ENCODE peak calls at places on chromosomes 11 and 22, in seven cellular contexts. B, E, A, T, F, Z and J are unnamed samples.

GRCh38 chr11:76919887-76920746 is 59.4 kb downstream of the ACER3 start:
- DNase-seq in B (peak), E (peak), A (peak), T (peak), F (no peak), Z (peak), J (peak)

GRCh38 chr11:10418259-10418949 is 36.7 kb upstream of the AMPD3 start:
- DNase-seq in B (no peak), E (no peak), A (no peak), T (peak), F (no peak), Z (peak), J (no peak)

GRCh38 chr11:102386376-102386775 is 39.4 kb downstream of the BIRC2 start:
- DNase-seq in B (no peak), E (no peak), A (no peak), T (no peak), F (no peak), Z (no peak), J (no peak)

GRCh38 chr11:26553182-26553581 is 18.9 kb downstream of the MUC15 start:
- DNase-seq in B (no peak), E (no peak), A (no peak), T (no peak), F (no peak), Z (no peak), J (no peak)

GRCh38 chr22:20238567-20239062 is 29.5 kb downstream of the RTN4R start:
- DNase-seq in B (peak), E (no peak), A (no peak), T (peak), F (no peak), Z (no peak), J (peak)

GRCh38 chr22:22848364-22848866 is 39.2 kb upstream of the IGLL5 start:
- DNase-seq in B (peak), E (no peak), A (no peak), T (peak), F (no peak), Z (no peak), J (no peak)

GRCh38 chr11:14364322-14364721 is 5.3 kb upstream of the RRAS2 start:
- DNase-seq in B (no peak), E (no peak), A (no peak), T (no peak), F (no peak), Z (no peak), J (no peak)

GRCh38 chr11:76245720-76246119 is 39.4 kb upstream of the WNT11 start:
- DNase-seq in B (no peak), E (no peak), A (no peak), T (no peak), F (no peak), Z (no peak), J (no peak)

GRCh38 chr22:39527481-39527961 is 5.0 kb downstream of the RPS19BP1 start:
- DNase-seq in B (peak), E (no peak), A (peak), T (no peak), F (no peak), Z (no peak), J (no peak)

GRCh38 chr22:31932863-31933262 is 11.5 kb upstream of the YWHAH start:
- DNase-seq in B (no peak), E (no peak), A (no peak), T (no peak), F (no peak), Z (no peak), J (no peak)

GRCh38 chr11:108592591-108593213 is 866 bp downstream of the EXPH5 start:
- DNase-seq in B (peak), E (no peak), A (no peak), T (no peak), F (no peak), Z (no peak), J (peak)

GRCh38 chr11:36512016-36512415 is 1.9 kb upstream of the TRAF6 start:
- DNase-seq in B (peak), E (no peak), A (no peak), T (no peak), F (no peak), Z (no peak), J (no peak)

GRCh38 chr11:31874631-31875191 is 63.6 kb upstream of the PAX6 start:
- DNase-seq in B (peak), E (no peak), A (no peak), T (no peak), F (no peak), Z (no peak), J (no peak)

GRCh38 chr11:131217313-131218297 is 152.8 kb upstream of the NTM start:
- DNase-seq in B (peak), E (no peak), A (no peak), T (peak), F (no peak), Z (no peak), J (no peak)

GRCh38 chr11:12674936-12675696 is 895 bp downstream of the TEAD1 start:
- DNase-seq in B (peak), E (peak), A (no peak), T (no peak), F (peak), Z (no peak), J (no peak)

GRCh38 chr11:114562166-114562916 is 2.7 kb upstream of the NXPE1 start:
- DNase-seq in B (no peak), E (no peak), A (no peak), T (peak), F (no peak), Z (peak), J (no peak)

GRCh38 chr11:25628030-25628429 is 703.9 kb upstream of the ANO3 start:
- DNase-seq in B (no peak), E (no peak), A (no peak), T (no peak), F (no peak), Z (no peak), J (no peak)

GRCh38 chr11:119800171-119800570 is 71.2 kb upstream of the NECTIN1 start:
- DNase-seq in B (peak), E (no peak), A (no peak), T (no peak), F (no peak), Z (no peak), J (no peak)

GRCh38 chr11:76975513-76975912 is 58.7 kb upstream of the B3GNT6 start:
- DNase-seq in B (peak), E (no peak), A (no peak), T (no peak), F (no peak), Z (no peak), J (no peak)

GRCh38 chr11:119491753-119492455 is 68.9 kb upstream of the THY1 start:
- DNase-seq in B (peak), E (no peak), A (no peak), T (peak), F (no peak), Z (no peak), J (no peak)

GRCh38 chr11:124194696-124195418 is 11.7 kb downstream of the OR10D3 start:
- DNase-seq in B (peak), E (no peak), A (peak), T (peak), F (no peak), Z (peak), J (no peak)

GRCh38 chr22:24827305-24827704 is 21.3 kb downstream of the SGSM1 start:
- DNase-seq in B (no peak), E (no peak), A (no peak), T (no peak), F (no peak), Z (no peak), J (no peak)

GRCh38 chr22:19915287-19915954 is 26.2 kb upstream of the COMT start:
- DNase-seq in B (no peak), E (no peak), A (no peak), T (no peak), F (no peak), Z (no peak), J (no peak)

GRCh38 chr11:96124155-96124554 is 200.2 kb upstream of the MTMR2 start:
- DNase-seq in B (peak), E (no peak), A (no peak), T (no peak), F (no peak), Z (no peak), J (no peak)

GRCh38 chr22:45758603-45759002 is 87.0 kb downstream of the ATXN10 start:
- DNase-seq in B (no peak), E (no peak), A (no peak), T (no peak), F (no peak), Z (no peak), J (no peak)

GRCh38 chr22:37907036-37907954 is 1.2 kb downstream of the MICALL1 start:
- DNase-seq in B (peak), E (peak), A (no peak), T (peak), F (no peak), Z (no peak), J (no peak)

GRCh38 chr22:37909756-37910155 is 3.7 kb downstream of the MICALL1 start:
- DNase-seq in B (no peak), E (peak), A (no peak), T (no peak), F (no peak), Z (no peak), J (no peak)

GRCh38 chr22:37905534-37906363 is at the start of gene MICALL1:
- DNase-seq in B (peak), E (peak), A (peak), T (peak), F (no peak), Z (no peak), J (peak)

GRCh38 chr22:37904572-37905533 is 1.2 kb upstream of the MICALL1 start:
- DNase-seq in B (peak), E (peak), A (peak), T (peak), F (no peak), Z (peak), J (no peak)

DNA sequence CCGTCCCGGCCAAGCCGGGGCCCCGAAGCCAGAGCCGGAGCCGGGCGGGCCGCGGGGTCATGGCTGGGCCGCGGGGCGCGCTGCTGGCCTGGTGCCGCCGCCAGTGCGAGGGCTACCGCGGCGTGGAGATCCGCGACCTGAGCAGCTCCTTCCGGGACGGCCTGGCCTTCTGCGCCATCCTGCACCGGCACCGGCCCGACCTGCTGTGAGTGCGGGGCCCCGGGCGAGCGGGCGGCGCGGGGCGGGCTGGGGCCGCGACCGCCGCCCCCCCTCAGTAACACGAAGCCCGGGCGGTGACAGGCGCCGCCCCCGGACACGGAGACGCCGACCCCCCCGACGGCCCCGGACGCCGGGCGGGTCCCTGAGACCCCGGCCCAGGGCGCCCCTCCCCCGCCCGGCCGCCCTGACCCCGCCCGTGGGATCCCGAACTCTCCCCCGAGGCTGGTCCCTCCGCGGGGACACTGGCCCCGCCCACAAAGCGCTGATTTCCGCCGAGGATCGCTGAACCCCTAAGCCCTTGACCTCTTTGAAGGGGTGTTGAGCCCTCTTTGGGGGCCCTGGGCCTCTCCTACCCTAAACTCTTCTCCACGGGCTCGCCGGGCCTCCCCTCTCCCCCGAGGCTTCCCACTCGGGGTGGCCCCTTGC is 389 bp downstream of the MICALL1 start:
- DNase-seq in B (no peak), E (peak), A (no peak), T (no peak), F (no peak), Z (no peak), J (peak)
- TF ChIP-seq CTCF in B (no peak), E (no peak), A (no peak), T (no peak), F (no peak), Z (no peak), J (no peak)

GRCh38 chr22:41801886-41802285 is 1.4 kb downstream of the CCDC134 start:
- DNase-seq in B (no peak), E (no peak), A (no peak), T (no peak), F (no peak), Z (no peak), J (no peak)
- H3K4me3 ChIP-seq in B (peak), E (no peak), A (peak), T (no peak), F (peak), Z (no peak), J (peak)

GRCh38 chr11:134819026-134819425 is 407.0 kb upstream of the B3GAT1 start:
- DNase-seq in B (no peak), E (no peak), A (no peak), T (no peak), F (no peak), Z (no peak), J (no peak)
- TF ChIP-seq CTCF in B (no peak), E (no peak), A (no peak), T (no peak), F (no peak), Z (no peak), J (no peak)

GRCh38 chr11:1739576-1739975 is 10.8 kb downstream of the IFITM10 start:
- DNase-seq in B (no peak), E (no peak), A (no peak), T (no peak), F (no peak), Z (no peak), J (no peak)
- H3K4me3 ChIP-seq in B (no peak), E (no peak), A (no peak), T (no peak), F (no peak), Z (no peak), J (no peak)